ENCODE peak calls at places on chromosomes 6 and 20, in five cellular contexts. J is lower lobe of right lung; D is naive thymus-derived CD4-positive, alpha-beta T cell; U is CD8-positive, alpha-beta T cell; R is PC-9. T is an unnamed sample.

GRCh38 chr20:50369225-50370035 is 140.8 kb upstream of the PTPN1 start:
- DNase-seq in D (no peak), U (no peak), J (peak; percentile 87), R (peak; percentile 52), T (peak; percentile 95)

GRCh38 chr20:13262701-13263335 is 41.7 kb downstream of the ISM1 start:
- DNase-seq in R (no peak), U (no peak), D (no peak), J (no peak), T (no peak)

GRCh38 chr6:2596222-2596621 is 154.5 kb downstream of the MYLK4 start:
- DNase-seq in U (no peak), J (no peak), R (no peak), D (no peak), T (no peak)

GRCh38 chr6:84027340-84028183 is 6.0 kb upstream of the MRAP2 start:
- DNase-seq in J (no peak), R (peak; percentile 37), D (no peak), U (no peak), T (peak; percentile 60)

GRCh38 chr20:4472906-4473305 is 248.8 kb upstream of the PRND start:
- DNase-seq in U (no peak), J (no peak), D (no peak), R (no peak), T (no peak)

GRCh38 chr20:9214676-9215075 is 145.8 kb downstream of the PLCB4 start:
- DNase-seq in R (peak; percentile 87), J (no peak), U (no peak), D (no peak), T (no peak)

GRCh38 chr6:115838763-115839401 is 221.8 kb downstream of the FRK start:
- DNase-seq in J (no peak), D (no peak), U (no peak), R (peak; percentile 44), T (no peak)

GRCh38 chr6:16819752-16820151 is 58.5 kb upstream of the ATXN1 start:
- DNase-seq in R (peak; percentile 44), J (no peak), D (no peak), U (no peak), T (no peak)

GRCh38 chr20:45229264-45230056 is 8.3 kb downstream of the SEMG2 start:
- DNase-seq in J (peak; percentile 74), D (peak; percentile 4), U (no peak), R (peak; percentile 66), T (peak; percentile 84)

GRCh38 chr6:100464910-100465700 is at the start of gene SIM1:
- DNase-seq in U (no peak), D (no peak), J (no peak), R (no peak), T (peak; percentile 67)

GRCh38 chr6:7996538-7997225 is 67.5 kb downstream of the BLOC1S5 start:
- DNase-seq in R (no peak), D (no peak), U (no peak), J (no peak), T (no peak)

GRCh38 chr6:54291738-54292137 is 16.5 kb upstream of the TINAG start:
- DNase-seq in U (no peak), R (no peak), D (no peak), J (no peak), T (no peak)

GRCh38 chr6:26020983-26021349 is 58.4 kb downstream of the TRIM38 start:
- DNase-seq in R (peak; percentile 52), J (peak; percentile 76), U (peak; percentile 71), D (no peak), T (peak; percentile 72)

GRCh38 chr6:153215242-153215641 is 84.2 kb upstream of the RGS17 start:
- DNase-seq in J (no peak), R (no peak), U (no peak), D (no peak), T (no peak)

GRCh38 chr20:20926222-20926905 is 179.8 kb downstream of the LINC00237 start:
- DNase-seq in D (no peak), U (no peak), R (no peak), J (no peak), T (no peak)
- H3K4me1 ChIP-seq in D (no peaks in the 10 kb centered on the region), U (no peaks in the 10 kb centered on the region), R (no peaks in the 10 kb centered on the region), J (no peaks in the 10 kb centered on the region), T (no peaks in the 10 kb centered on the region)

GRCh38 chr20:46626799-46627198 is 24.5 kb downstream of the SLC13A3 start:
- DNase-seq in D (no peak), R (no peak), U (no peak), J (no peak), T (no peak)

GRCh38 chr20:46627251-46627650 is 24.0 kb downstream of the SLC13A3 start:
- DNase-seq in U (no peak), R (no peak), D (no peak), J (no peak), T (no peak)

GRCh38 chr20:46624941-46625340 is 26.3 kb downstream of the SLC13A3 start:
- DNase-seq in U (no peak), D (no peak), R (no peak), J (no peak), T (no peak)

GRCh38 chr20:46629341-46629740 is 21.9 kb downstream of the SLC13A3 start:
- DNase-seq in J (no peak), R (no peak), U (no peak), D (no peak), T (no peak)

GRCh38 chr20:46625875-46626373 is 25.3 kb downstream of the SLC13A3 start:
- DNase-seq in D (no peak), R (no peak), U (no peak), J (no peak), T (no peak)
- H3K4me1 ChIP-seq in D (no peaks in the 10 kb centered on the region), R (peaks cover under 1% of the 10 kb centered on the region), U (no peaks in the 10 kb centered on the region), J (no peaks in the 10 kb centered on the region), T (no peaks in the 10 kb centered on the region)

GRCh38 chr6:165571068-165571682 is 91.9 kb downstream of the PDE10A start:
- DNase-seq in D (no peak), J (no peak), R (no peak), U (no peak), T (no peak)
- H3K4me1 ChIP-seq in D (no peaks in the 10 kb centered on the region), J (no peaks in the 10 kb centered on the region), R (peaks cover 27% of the 10 kb centered on the region), U (no peaks in the 10 kb centered on the region), T (no peaks in the 10 kb centered on the region)

DNA sequence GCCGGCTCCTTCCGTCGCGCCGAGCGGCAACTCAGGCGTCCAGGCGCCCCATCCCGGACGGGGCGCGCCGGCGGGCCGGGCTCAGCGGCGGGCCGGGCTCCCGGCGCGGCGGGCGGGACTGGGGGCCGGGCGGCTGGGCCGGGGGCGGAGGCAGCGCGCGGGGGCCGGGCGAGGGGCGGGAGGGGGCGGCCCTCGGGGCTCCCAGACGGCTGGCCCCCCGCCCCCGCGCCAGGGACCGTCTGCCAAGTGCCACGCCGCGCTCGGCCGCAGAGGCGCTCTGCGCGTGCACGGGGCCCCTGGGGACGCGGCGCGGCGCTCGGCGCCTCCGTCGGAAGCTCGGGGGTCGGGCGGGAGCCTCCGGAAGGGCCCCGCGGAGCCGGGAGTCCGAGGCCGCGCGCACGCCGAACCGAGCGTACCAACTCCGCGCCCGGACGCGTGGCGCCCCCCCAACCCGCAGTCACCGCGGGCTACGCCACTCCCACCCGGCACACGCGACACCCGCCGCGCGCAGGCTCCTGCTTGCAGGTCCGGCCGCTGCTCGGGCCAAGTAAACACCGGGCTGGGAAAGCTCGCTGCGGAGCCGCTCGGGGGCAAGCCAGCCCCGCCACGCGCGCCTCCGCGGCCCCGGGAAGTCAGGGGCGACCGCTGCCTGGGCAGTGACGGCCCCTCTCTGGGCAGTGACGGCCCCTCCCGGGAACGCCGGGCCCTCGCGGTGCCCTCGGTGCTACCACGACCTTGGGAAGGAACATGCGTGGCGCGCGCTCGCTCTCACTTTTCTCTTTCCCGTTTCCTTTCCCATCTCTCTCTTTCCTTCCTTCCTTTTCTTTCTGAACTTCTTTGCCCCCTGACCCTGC is at the start of gene PREX1:
- DNase-seq in J (peak; percentile 88), U (peak; percentile 92), R (no peak), D (peak; percentile 45), T (peak; percentile 72)
- H3K4me1 ChIP-seq in J (peaks cover 59% of the 10 kb centered on the region), U (peaks cover 34% of the 10 kb centered on the region), R (peaks cover 39% of the 10 kb centered on the region), D (peaks cover 26% of the 10 kb centered on the region), T (no peaks in the 10 kb centered on the region)